ENCODE peak calls at places on chromosomes 11 and 22, in nine cellular contexts. One of them, this sample, is unnamed.

GRCh38 chr11:127643659-127644058 is 643.1 kb upstream of the KIRREL3 start:
- DNase-seq in AG09319: no peak
- DNase-seq in sigmoid colon: no peak
- DNase-seq in MM.1S: no peak
- DNase-seq in right atrium auricular region: no peak
- DNase-seq in mucosa of descending colon: no peak
- DNase-seq in type B pancreatic cell: no peak
- DNase-seq in Peyer's patch: no peak
- DNase-seq in H1: no peak
- DNase-seq in this sample: no peak

GRCh38 chr22:47232753-47233152 is 470.3 kb downstream of the TBC1D22A start:
- DNase-seq in AG09319: no peak
- DNase-seq in sigmoid colon: no peak
- DNase-seq in MM.1S: no peak
- DNase-seq in right atrium auricular region: no peak
- DNase-seq in mucosa of descending colon: no peak
- DNase-seq in type B pancreatic cell: no peak
- DNase-seq in Peyer's patch: peak
- DNase-seq in H1: no peak
- DNase-seq in this sample: no peak

GRCh38 chr11:396511-396947 is 2.5 kb downstream of the PKP3 start:
- DNase-seq in AG09319: no peak
- DNase-seq in sigmoid colon: no peak
- DNase-seq in MM.1S: no peak
- DNase-seq in right atrium auricular region: no peak
- DNase-seq in mucosa of descending colon: no peak
- DNase-seq in type B pancreatic cell: no peak
- DNase-seq in Peyer's patch: peak
- DNase-seq in H1: no peak
- DNase-seq in this sample: peak

GRCh38 chr22:32037236-32037635 is 5.8 kb upstream of the SLC5A1 start:
- DNase-seq in AG09319: no peak
- DNase-seq in sigmoid colon: no peak
- DNase-seq in MM.1S: no peak
- DNase-seq in right atrium auricular region: no peak
- DNase-seq in mucosa of descending colon: no peak
- DNase-seq in type B pancreatic cell: no peak
- DNase-seq in Peyer's patch: no peak
- DNase-seq in H1: no peak
- DNase-seq in this sample: no peak

GRCh38 chr11:8688414-8689362 is 6.1 kb downstream of the RPL27A start:
- DNase-seq in AG09319: peak
- DNase-seq in sigmoid colon: peak
- DNase-seq in MM.1S: peak
- DNase-seq in right atrium auricular region: peak
- DNase-seq in mucosa of descending colon: peak
- DNase-seq in type B pancreatic cell: peak
- DNase-seq in Peyer's patch: peak
- DNase-seq in H1: peak
- DNase-seq in this sample: peak

GRCh38 chr11:116527180-116527991 is 245.4 kb downstream of the BUD13 start:
- DNase-seq in AG09319: no peak
- DNase-seq in sigmoid colon: peak
- DNase-seq in MM.1S: no peak
- DNase-seq in right atrium auricular region: no peak
- DNase-seq in mucosa of descending colon: no peak
- DNase-seq in type B pancreatic cell: no peak
- DNase-seq in Peyer's patch: no peak
- DNase-seq in H1: no peak
- DNase-seq in this sample: no peak

GRCh38 chr11:13378316-13378715 is 84.7 kb downstream of the BTBD10 start:
- DNase-seq in AG09319: no peak
- DNase-seq in sigmoid colon: no peak
- DNase-seq in MM.1S: no peak
- DNase-seq in right atrium auricular region: no peak
- DNase-seq in mucosa of descending colon: no peak
- DNase-seq in type B pancreatic cell: no peak
- DNase-seq in Peyer's patch: no peak
- DNase-seq in H1: no peak
- DNase-seq in this sample: no peak

GRCh38 chr22:18001040-18001893 is 23.1 kb downstream of the MICAL3 start:
- DNase-seq in AG09319: peak
- DNase-seq in sigmoid colon: peak
- DNase-seq in MM.1S: peak
- DNase-seq in right atrium auricular region: peak
- DNase-seq in mucosa of descending colon: peak
- DNase-seq in type B pancreatic cell: peak
- DNase-seq in Peyer's patch: peak
- DNase-seq in H1: peak
- DNase-seq in this sample: peak

GRCh38 chr11:70705930-70706329 is 307.6 kb downstream of the CTTN start:
- DNase-seq in AG09319: no peak
- DNase-seq in sigmoid colon: no peak
- DNase-seq in MM.1S: no peak
- DNase-seq in right atrium auricular region: no peak
- DNase-seq in mucosa of descending colon: no peak
- DNase-seq in type B pancreatic cell: no peak
- DNase-seq in Peyer's patch: no peak
- DNase-seq in H1: no peak
- DNase-seq in this sample: no peak

DNA sequence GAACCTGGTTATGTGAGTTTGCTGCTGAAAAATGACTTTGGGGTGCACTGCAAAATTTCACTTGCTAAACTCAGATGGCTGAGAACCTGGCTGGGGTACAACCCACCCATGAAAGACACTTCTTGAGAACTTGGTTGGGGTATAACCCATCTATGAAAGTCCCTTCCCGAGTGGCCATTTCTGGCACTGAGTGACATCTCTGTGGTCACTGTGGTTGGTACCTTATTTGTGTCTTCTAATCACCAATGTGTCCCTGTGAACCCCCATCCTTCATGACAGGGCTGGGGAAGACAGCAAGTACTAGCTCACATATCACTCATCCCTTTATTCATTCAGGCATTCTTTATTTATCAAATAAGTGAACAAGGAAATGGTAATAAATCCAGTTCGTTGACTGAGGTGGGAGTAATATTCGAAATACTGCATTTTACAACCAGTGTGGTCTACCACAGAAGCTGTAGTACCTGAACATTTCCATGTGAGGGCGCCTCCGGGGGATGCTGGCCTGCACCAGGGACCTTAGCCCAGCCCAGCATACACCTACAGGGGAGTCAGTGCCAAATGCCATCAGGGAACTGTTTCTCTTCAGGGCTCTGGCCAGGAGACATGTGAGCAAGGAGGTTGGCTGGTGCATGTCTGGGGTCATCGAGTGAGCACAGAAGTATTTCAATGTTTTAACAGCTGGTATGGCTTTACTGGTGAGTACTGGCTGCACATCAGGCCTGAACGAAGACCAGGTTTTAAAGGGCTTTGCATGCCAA is 122.1 kb downstream of the CSNK2A3 start:
- DNase-seq in AG09319: no peak
- DNase-seq in sigmoid colon: no peak
- DNase-seq in MM.1S: no peak
- DNase-seq in right atrium auricular region: no peak
- DNase-seq in mucosa of descending colon: no peak
- DNase-seq in type B pancreatic cell: no peak
- DNase-seq in Peyer's patch: no peak
- DNase-seq in H1: peak
- DNase-seq in this sample: peak
- TF ChIP-seq CTCF in AG09319: peak
- TF ChIP-seq CTCF in sigmoid colon: no peak
- TF ChIP-seq CTCF in MM.1S: peak
- TF ChIP-seq CTCF in right atrium auricular region: no peak
- TF ChIP-seq CTCF in mucosa of descending colon: no peak
- TF ChIP-seq CTCF in type B pancreatic cell: peak
- TF ChIP-seq CTCF in Peyer's patch: no peak
- TF ChIP-seq CTCF in H1: peak
- TF ChIP-seq CTCF in this sample: no peak

GRCh38 chr11:125625594-125626380 is 824 bp downstream of the CHEK1 start:
- DNase-seq in AG09319: peak
- DNase-seq in sigmoid colon: peak
- DNase-seq in MM.1S: peak
- DNase-seq in right atrium auricular region: peak
- DNase-seq in mucosa of descending colon: peak
- DNase-seq in type B pancreatic cell: peak
- DNase-seq in Peyer's patch: peak
- DNase-seq in H1: peak
- DNase-seq in this sample: peak
- TF ChIP-seq CTCF in AG09319: no peak
- TF ChIP-seq CTCF in sigmoid colon: no peak
- TF ChIP-seq CTCF in MM.1S: no peak
- TF ChIP-seq CTCF in right atrium auricular region: no peak
- TF ChIP-seq CTCF in mucosa of descending colon: no peak
- TF ChIP-seq CTCF in type B pancreatic cell: no peak
- TF ChIP-seq CTCF in Peyer's patch: no peak
- TF ChIP-seq CTCF in H1: no peak
- TF ChIP-seq CTCF in this sample: no peak

GRCh38 chr22:38921801-38922200 is 35.6 kb upstream of the APOBEC3A start:
- DNase-seq in AG09319: no peak
- DNase-seq in sigmoid colon: no peak
- DNase-seq in MM.1S: no peak
- DNase-seq in right atrium auricular region: no peak
- DNase-seq in mucosa of descending colon: no peak
- DNase-seq in type B pancreatic cell: no peak
- DNase-seq in Peyer's patch: no peak
- DNase-seq in H1: no peak
- DNase-seq in this sample: no peak

GRCh38 chr22:38921126-38921525 is 36.3 kb upstream of the APOBEC3A start:
- DNase-seq in AG09319: no peak
- DNase-seq in sigmoid colon: no peak
- DNase-seq in MM.1S: no peak
- DNase-seq in right atrium auricular region: no peak
- DNase-seq in mucosa of descending colon: peak
- DNase-seq in type B pancreatic cell: no peak
- DNase-seq in Peyer's patch: no peak
- DNase-seq in H1: no peak
- DNase-seq in this sample: no peak

GRCh38 chr22:38924197-38924952 is 33.0 kb upstream of the APOBEC3A start:
- DNase-seq in AG09319: peak
- DNase-seq in sigmoid colon: peak
- DNase-seq in MM.1S: no peak
- DNase-seq in right atrium auricular region: peak
- DNase-seq in mucosa of descending colon: peak
- DNase-seq in type B pancreatic cell: no peak
- DNase-seq in Peyer's patch: no peak
- DNase-seq in H1: no peak
- DNase-seq in this sample: no peak

GRCh38 chr22:38925571-38926041 is 31.8 kb upstream of the APOBEC3A start:
- DNase-seq in AG09319: no peak
- DNase-seq in sigmoid colon: no peak
- DNase-seq in MM.1S: no peak
- DNase-seq in right atrium auricular region: no peak
- DNase-seq in mucosa of descending colon: no peak
- DNase-seq in type B pancreatic cell: no peak
- DNase-seq in Peyer's patch: no peak
- DNase-seq in H1: no peak
- DNase-seq in this sample: no peak

DNA sequence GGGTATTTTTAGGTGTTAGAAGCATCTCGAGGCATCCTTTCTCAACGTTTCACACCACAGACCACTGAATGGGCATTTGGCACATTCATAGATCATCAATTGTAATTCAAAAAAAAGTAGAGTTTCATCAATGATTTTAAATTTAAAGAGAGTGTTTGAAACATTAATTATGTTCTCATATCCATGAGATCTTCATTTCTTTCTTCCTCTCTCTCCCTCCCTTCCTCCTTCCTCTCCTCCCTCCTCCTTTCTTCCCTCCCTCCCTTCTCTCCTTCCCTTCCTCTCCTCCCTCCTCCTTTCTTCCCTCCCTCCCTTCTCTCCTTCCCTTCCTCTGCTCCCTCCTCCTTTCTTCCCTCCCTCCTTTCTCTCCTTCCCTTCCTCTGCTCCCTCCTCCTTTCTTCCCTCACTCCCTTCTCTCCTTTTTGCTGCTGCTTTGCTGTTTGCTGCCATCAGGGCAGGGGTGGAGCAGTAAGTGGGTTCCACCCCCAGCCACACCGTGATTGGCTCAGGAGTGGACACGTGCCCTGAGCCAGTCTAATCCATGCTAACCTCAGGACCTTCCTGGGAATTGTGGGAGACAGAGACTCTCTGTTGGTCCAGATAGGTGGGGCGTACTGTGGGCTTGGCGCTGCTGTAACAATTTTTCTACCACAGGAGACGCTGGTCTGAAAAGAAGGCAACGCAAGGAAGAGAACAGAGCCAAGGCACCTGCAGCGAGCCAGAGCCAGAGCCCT is 33.8 kb upstream of the APOBEC3A start:
- DNase-seq in AG09319: peak
- DNase-seq in sigmoid colon: peak
- DNase-seq in MM.1S: no peak
- DNase-seq in right atrium auricular region: peak
- DNase-seq in mucosa of descending colon: peak
- DNase-seq in type B pancreatic cell: no peak
- DNase-seq in Peyer's patch: no peak
- DNase-seq in H1: no peak
- DNase-seq in this sample: no peak
- TF ChIP-seq CTCF in AG09319: peak
- TF ChIP-seq CTCF in sigmoid colon: no peak
- TF ChIP-seq CTCF in MM.1S: no peak
- TF ChIP-seq CTCF in right atrium auricular region: no peak
- TF ChIP-seq CTCF in mucosa of descending colon: no peak
- TF ChIP-seq CTCF in type B pancreatic cell: no peak
- TF ChIP-seq CTCF in Peyer's patch: peak
- TF ChIP-seq CTCF in H1: no peak
- TF ChIP-seq CTCF in this sample: no peak

DNA sequence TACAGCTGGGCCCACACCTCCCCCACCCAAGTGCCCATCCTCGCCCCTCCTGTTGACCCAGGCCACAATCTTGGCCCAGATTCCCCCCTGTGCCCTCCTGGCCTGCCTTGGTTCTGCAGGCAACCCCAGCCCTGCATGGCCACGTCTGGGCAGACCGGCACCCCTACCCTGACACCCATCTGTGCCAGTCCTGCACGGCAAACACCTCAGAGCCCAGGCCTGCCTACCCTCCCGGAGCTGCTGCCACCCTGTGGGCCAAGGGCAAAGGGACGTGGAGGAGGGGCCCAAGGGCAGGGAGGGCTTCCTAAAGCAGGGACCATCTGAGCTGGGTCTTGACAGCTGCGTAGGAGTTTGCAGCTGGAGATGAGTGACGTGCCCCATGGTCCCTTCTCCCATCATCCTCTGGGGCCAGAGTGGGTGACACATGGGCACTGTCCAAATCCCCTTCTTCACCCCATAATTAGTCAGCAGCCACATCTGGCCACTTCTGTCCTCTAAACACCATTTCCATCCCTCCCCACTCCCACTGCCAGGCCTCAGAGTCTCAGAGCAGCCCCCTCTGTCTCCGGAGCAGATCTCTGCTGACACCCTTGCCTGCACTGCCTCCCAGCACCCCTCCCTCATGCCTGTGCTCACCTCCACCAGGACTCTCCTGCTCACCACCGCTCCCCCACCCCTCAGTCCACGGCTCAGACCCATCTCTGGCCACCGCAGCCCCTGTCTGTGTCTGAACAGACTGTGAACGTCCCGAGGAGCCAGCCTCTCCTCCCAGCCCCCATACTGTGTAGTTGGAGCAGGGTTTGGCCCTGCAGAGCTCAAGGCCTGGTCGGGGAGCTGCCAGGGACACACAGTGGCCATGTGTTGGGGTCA is 35.6 kb upstream of the PPARA start:
- DNase-seq in AG09319: no peak
- DNase-seq in sigmoid colon: no peak
- DNase-seq in MM.1S: no peak
- DNase-seq in right atrium auricular region: no peak
- DNase-seq in mucosa of descending colon: no peak
- DNase-seq in type B pancreatic cell: no peak
- DNase-seq in Peyer's patch: no peak
- DNase-seq in H1: no peak
- DNase-seq in this sample: no peak
- TF ChIP-seq CTCF in AG09319: no peak
- TF ChIP-seq CTCF in sigmoid colon: peak
- TF ChIP-seq CTCF in MM.1S: no peak
- TF ChIP-seq CTCF in right atrium auricular region: no peak
- TF ChIP-seq CTCF in mucosa of descending colon: no peak
- TF ChIP-seq CTCF in type B pancreatic cell: no peak
- TF ChIP-seq CTCF in Peyer's patch: peak
- TF ChIP-seq CTCF in H1: no peak
- TF ChIP-seq CTCF in this sample: no peak